ENCODE peak calls at places on chromosome 12, in seven cellular contexts. V is neural crest cell; L is cardiac fibroblast; E is CD4-positive, alpha-beta T cell; P is fibroblast of villous mesenchyme; K is H1; W is endothelial cell. U is an unnamed sample.

GRCh38 chr12:97659117-97659880 is 196.7 kb downstream of the RMST start:
- DNase-seq in V (no peak), E (no peak), K (no peak), L (no peak), P (no peak), W (no peak), U (no peak)

GRCh38 chr12:25054783-25055144 is 105.9 kb upstream of the BCAT1 start:
- DNase-seq in V (no peak), P (no peak), W (no peak), K (no peak), L (no peak), E (peak; percentile 29), U (peak; percentile 91)

GRCh38 chr12:111597731-111598636 is 1.1 kb downstream of the ATXN2 start:
- DNase-seq in K (no peak), W (peak; percentile 66), V (peak; percentile 37), P (peak; percentile 40), E (peak; percentile 8), L (peak; percentile 55), U (peak; percentile 42)

GRCh38 chr12:98845957-98846356 is 200.9 kb downstream of the APAF1 start:
- DNase-seq in L (no peak), V (no peak), K (no peak), E (no peak), P (no peak), W (no peak), U (no peak)

GRCh38 chr12:122080149-122081107 is 1.9 kb downstream of the MLXIP start:
- DNase-seq in P (peak; percentile 92), K (no peak), W (no peak), E (no peak), L (peak; percentile 93), V (no peak), U (peak; percentile 38)

GRCh38 chr12:80598004-80598606 is 109.3 kb upstream of the MYF6 start:
- DNase-seq in V (no peak), K (no peak), P (peak; percentile 74), E (no peak), L (peak; percentile 81), W (peak; percentile 20), U (peak; percentile 1)

GRCh38 chr12:38110026-38110699 is 206.4 kb upstream of the ALG10B start:
- DNase-seq in W (no peak), E (no peak), K (no peak), P (no peak), L (no peak), V (no peak), U (no peak)

GRCh38 chr12:26247873-26248272 is 52.5 kb downstream of the SSPN start:
- DNase-seq in V (no peak), K (no peak), W (no peak), P (no peak), E (no peak), L (no peak), U (no peak)

GRCh38 chr12:32158525-32158924 is 51.9 kb downstream of the BICD1 start:
- DNase-seq in P (no peak), K (no peak), E (no peak), V (no peak), L (no peak), W (no peak), U (no peak)

GRCh38 chr12:13387074-13387473 is 190.5 kb downstream of the EMP1 start:
- DNase-seq in W (no peak), P (no peak), V (no peak), E (no peak), L (no peak), K (no peak), U (no peak)

GRCh38 chr12:73341559-73342247 is 1069.5 kb downstream of the TRHDE start:
- DNase-seq in W (no peak), K (no peak), E (no peak), V (no peak), P (no peak), L (no peak), U (no peak)

GRCh38 chr12:16449459-16449858 is 102.0 kb downstream of the MGST1 start:
- DNase-seq in E (no peak), L (peak; percentile 11), W (no peak), V (no peak), K (no peak), P (peak; percentile 4), U (no peak)

GRCh38 chr12:27280412-27280811 is 36.3 kb downstream of the STK38L start:
- DNase-seq in W (no peak), P (no peak), L (no peak), E (no peak), K (no peak), V (no peak), U (no peak)

GRCh38 chr12:6262635-6263034 is 47.8 kb upstream of the PLEKHG6 start:
- DNase-seq in K (no peak), E (no peak), V (no peak), P (no peak), L (no peak), W (no peak), U (no peak)

GRCh38 chr12:2640709-2641108 is 154.1 kb upstream of the FKBP4 start:
- DNase-seq in P (peak; percentile 84), K (no peak), V (no peak), L (peak; percentile 93), W (no peak), E (no peak), U (peak; percentile 62)

GRCh38 chr12:40038619-40039018 is 67.3 kb downstream of the SLC2A13 start:
- DNase-seq in L (no peak), V (no peak), P (no peak), K (no peak), W (no peak), E (no peak), U (no peak)

GRCh38 chr12:25276199-25276937 is 25.6 kb upstream of the KRAS start:
- DNase-seq in L (peak; percentile 77), W (no peak), E (peak; percentile 35), P (peak; percentile 76), V (no peak), K (no peak), U (peak; percentile 86)

GRCh38 chr12:13252616-13253015 is 56.1 kb downstream of the EMP1 start:
- DNase-seq in L (no peak), P (no peak), W (no peak), K (no peak), E (no peak), V (no peak), U (no peak)

GRCh38 chr12:89040146-89040964 is 311.9 kb downstream of the DUSP6 start:
- DNase-seq in L (peak; percentile 26), W (no peak), K (no peak), V (no peak), P (no peak), E (peak; percentile 42), U (peak; percentile 96)

GRCh38 chr12:109625131-109625559 is 51.6 kb downstream of the MVK start:
- DNase-seq in E (no peak), P (peak; percentile 48), V (no peak), L (peak; percentile 13), W (no peak), K (no peak), U (no peak)

GRCh38 chr12:53985900-53986685 is 1.1 kb downstream of the HOXC10 start:
- DNase-seq in E (no peak), K (no peak), L (no peak), V (no peak), P (no peak), W (no peak), U (peak; percentile 39)

GRCh38 chr12:56271031-56271430 is 4.3 kb downstream of the COQ10A start:
- DNase-seq in W (no peak), V (no peak), K (no peak), P (peak; percentile 17), E (no peak), L (peak; percentile 49), U (no peak)
- TF ChIP-seq CTCF in W (no peak), V (peak; percentile 52), K (peak; percentile 72), P (peak; percentile 60), E (no peak), L (peak; percentile 54), U (no peak)

GRCh38 chr12:70327541-70327940 is 38.5 kb upstream of the KCNMB4 start:
- DNase-seq in K (no peak), P (no peak), L (no peak), E (no peak), V (no peak), W (no peak), U (no peak)
- TF ChIP-seq CTCF in K (no peak), P (no peak), L (no peak), E (no peak), V (no peak), W (no peak), U (no peak)

GRCh38 chr12:42291680-42292079 is 34.2 kb downstream of the ZCRB1 start:
- DNase-seq in W (no peak), P (no peak), L (no peak), K (no peak), V (no peak), E (no peak), U (no peak)

GRCh38 chr12:42298887-42299286 is 27.0 kb downstream of the ZCRB1 start:
- DNase-seq in E (no peak), P (no peak), L (no peak), W (no peak), V (no peak), K (no peak), U (no peak)

GRCh38 chr12:42299392-42300308 is 26.2 kb downstream of the ZCRB1 start:
- DNase-seq in W (no peak), V (no peak), K (no peak), P (no peak), E (no peak), L (peak; percentile 18), U (peak; percentile 93)

DNA sequence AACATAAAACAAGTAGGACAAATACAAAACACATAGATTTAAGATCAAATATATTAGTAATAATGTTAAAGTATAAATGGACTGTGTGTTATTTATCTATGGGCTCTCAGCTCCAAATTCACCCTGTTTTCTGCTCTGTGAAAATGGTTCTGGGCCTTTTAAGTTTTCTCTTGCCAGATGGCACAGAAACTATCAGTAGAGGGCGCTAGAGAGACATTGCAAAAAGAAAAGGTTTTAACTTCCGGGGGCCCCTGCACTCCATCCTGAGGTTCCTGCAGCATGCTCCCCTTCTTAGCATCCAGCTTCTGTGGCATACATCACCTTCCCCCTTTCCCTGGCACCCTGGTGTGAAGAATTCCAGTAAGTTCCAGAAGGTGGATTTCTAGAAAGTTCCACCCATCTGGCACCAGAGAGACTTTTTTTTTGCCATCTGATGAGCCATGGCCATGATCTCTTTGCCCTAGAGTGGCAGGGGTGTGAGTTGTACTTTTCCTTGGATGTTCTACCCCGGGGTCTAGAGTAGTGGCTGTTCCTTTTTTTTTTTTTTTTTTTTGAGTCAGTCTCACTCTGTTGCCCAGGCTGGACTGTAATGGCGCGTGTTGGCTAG is 29.3 kb downstream of the ZCRB1 start:
- DNase-seq in W (no peak), P (peak; percentile 14), E (no peak), V (no peak), K (no peak), L (peak; percentile 2), U (peak; percentile 24)
- TF ChIP-seq CTCF in W (peak; percentile 79), P (peak; percentile 59), E (no peak), V (peak; percentile 56), K (peak; percentile 51), L (peak; percentile 47), U (peak; percentile 71)

DNA sequence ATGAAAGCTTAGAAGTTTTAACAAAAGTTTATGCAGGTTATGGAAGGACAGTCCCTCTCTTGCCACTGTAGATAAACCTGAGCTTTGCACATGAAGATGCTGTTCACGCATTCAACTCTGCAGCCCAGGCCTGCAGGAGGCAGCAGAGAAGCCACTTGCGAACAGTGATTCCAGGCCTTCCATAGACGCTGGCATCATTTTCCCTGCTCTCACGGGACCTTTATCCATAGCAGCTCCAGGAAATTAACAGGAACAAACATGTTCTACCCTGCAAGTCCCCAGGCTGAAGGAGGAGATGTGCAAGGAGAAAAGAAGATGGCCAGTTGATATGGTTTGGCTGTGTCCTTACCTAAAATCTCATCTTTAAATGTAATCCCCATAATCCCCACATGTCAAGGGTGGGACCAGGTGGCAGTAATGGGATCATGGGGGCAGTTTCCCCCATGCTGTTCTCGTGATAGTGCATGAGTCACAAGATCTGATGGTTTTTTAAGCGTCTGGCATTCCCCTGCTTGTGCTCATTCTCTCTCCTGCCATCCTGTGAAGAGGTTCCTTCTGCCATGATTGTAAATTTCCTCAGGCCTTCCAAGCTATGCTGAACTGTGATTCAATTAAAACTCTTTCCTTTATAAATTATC is 2.0 kb downstream of the ERP27 start:
- DNase-seq in W (peak; percentile 41), L (no peak), V (no peak), P (no peak), K (no peak), E (no peak), U (no peak)
- TF ChIP-seq CTCF in W (no peak), L (peak; percentile 29), V (peak; percentile 32), P (peak; percentile 15), K (peak; percentile 61), E (peak; percentile 50), U (no peak)

U was measured in activated CD8-positive, alpha-beta T cell treated with anti-CD3 and anti-CD28 coated beads for 36 hours.